ENCODE peak calls at places on chromosomes 3 and 15, in four cellular contexts. I is naive thymus-derived CD4-positive, alpha-beta T cell; B is neural progenitor cell; F is stomach. O is an unnamed sample.

GRCh38 chr15:26771917-26772587 is 814 bp downstream of the GABRB3 start:
- DNase-seq in I (no peak), B (no peak), F (no peak), O (no peak)

GRCh38 chr15:47184405-47185221 is 532.7 kb upstream of the SEMA6D start:
- DNase-seq in I (no peak), B (peak), F (no peak), O (no peak)

GRCh38 chr3:45218578-45219390 is 7.3 kb downstream of the TMEM158 start:
- DNase-seq in I (no peak), B (no peak), F (no peak), O (peak)

GRCh38 chr3:52086939-52087675 is 30.7 kb upstream of the DUSP7 start:
- DNase-seq in I (no peak), B (no peak), F (no peak), O (no peak)

GRCh38 chr3:73101916-73102315 is 40.5 kb downstream of the EBLN2 start:
- DNase-seq in I (no peak), B (no peak), F (no peak), O (no peak)

GRCh38 chr15:70159397-70160009 is 61.8 kb upstream of the TLE3 start:
- DNase-seq in I (no peak), B (no peak), F (peak), O (no peak)

GRCh38 chr3:116441652-116442051 is 3.6 kb downstream of the LSAMP start:
- DNase-seq in I (no peak), B (peak), F (no peak), O (no peak)

GRCh38 chr15:77474987-77475385 is 54.3 kb downstream of the HMG20A start:
- DNase-seq in I (no peak), B (no peak), F (no peak), O (no peak)

GRCh38 chr3:36597422-36597821 is 166.9 kb downstream of the DCLK3 start:
- DNase-seq in I (no peak), B (peak), F (no peak), O (no peak)

GRCh38 chr3:100245146-100245545 is 15.6 kb upstream of the TBC1D23 start:
- DNase-seq in I (no peak), B (no peak), F (no peak), O (no peak)

GRCh38 chr15:45179221-45179985 is 8.4 kb downstream of the SHF start:
- DNase-seq in I (no peak), B (peak), F (peak), O (no peak)

GRCh38 chr3:176939022-176939817 is 258.1 kb downstream of the TBL1XR1 start:
- DNase-seq in I (peak), B (peak), F (peak), O (peak)

GRCh38 chr15:82044373-82045178 is 1.2 kb downstream of the MEX3B start:
- DNase-seq in I (peak), B (peak), F (no peak), O (peak)

GRCh38 chr3:23199649-23200048 is 3.5 kb upstream of the UBE2E2 start:
- DNase-seq in I (no peak), B (peak), F (no peak), O (no peak)

GRCh38 chr3:121411554-121411953 is 134.2 kb downstream of the POLQ start:
- DNase-seq in I (no peak), B (no peak), F (no peak), O (no peak)

GRCh38 chr15:45635191-45635638 is 386 bp downstream of the SQOR start:
- DNase-seq in I (peak), B (peak), F (peak), O (no peak)

GRCh38 chr3:186783731-186784515 is 546 bp downstream of the EIF4A2 start:
- DNase-seq in I (peak), B (peak), F (peak), O (no peak)

GRCh38 chr15:48811325-48811938 is 563 bp upstream of the CEP152 start:
- DNase-seq in I (no peak), B (peak), F (no peak), O (no peak)

DNA sequence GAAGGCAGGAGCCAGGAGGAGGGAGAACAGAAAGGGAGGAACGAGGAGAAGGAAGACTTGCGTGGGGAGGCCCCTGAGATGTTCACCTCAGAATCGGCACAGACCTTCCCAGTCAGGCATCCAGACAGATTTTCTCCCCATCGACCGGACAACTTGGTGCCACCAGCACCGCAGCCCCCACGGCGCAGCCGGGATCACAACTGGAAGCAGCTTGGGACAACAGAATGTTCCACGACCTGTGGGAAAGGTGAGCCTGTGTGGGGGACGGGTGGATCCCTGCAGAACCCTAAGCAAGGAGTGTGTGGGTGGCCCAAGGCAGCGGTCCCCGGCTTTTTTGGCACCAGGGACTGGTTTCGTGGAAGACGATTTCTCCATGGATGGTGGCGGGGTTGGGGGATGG is 72.6 kb upstream of the NR2E3 start:
- DNase-seq in I (no peak), B (no peak), F (no peak), O (no peak)
- H3K4me3 ChIP-seq in I (no peak), B (no peak), F (no peak), O (no peak)

DNA sequence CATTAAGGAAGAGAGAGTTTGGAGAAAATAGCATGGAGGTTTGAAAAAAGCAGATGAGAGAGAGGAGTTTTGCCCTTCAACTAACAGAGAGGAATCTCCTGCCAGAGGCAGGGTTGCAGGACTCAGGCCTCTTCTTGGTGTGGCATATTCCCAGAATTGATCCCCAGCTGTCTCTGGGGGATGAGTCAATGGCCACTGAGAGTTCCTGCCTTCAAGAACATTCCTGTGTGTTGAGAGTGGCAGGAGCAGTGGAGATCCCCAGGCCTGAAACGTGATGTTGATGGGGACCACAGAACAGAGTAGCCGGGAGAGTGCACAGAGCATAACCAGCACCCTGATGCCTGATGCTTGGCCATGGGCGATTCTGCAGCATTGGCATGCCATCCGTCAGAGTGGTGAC is 348.4 kb upstream of the THBS1 start:
- DNase-seq in I (no peak), B (no peak), F (no peak), O (peak)
- H3K4me3 ChIP-seq in I (no peak), B (no peak), F (no peak), O (no peak)

GRCh38 chr3:138329984-138330293 is 288 bp upstream of the NME9 start:
- DNase-seq in I (no peak), B (no peak), F (no peak), O (no peak)
- H3K4me3 ChIP-seq in I (peak), B (peak), F (peak), O (peak)

DNA sequence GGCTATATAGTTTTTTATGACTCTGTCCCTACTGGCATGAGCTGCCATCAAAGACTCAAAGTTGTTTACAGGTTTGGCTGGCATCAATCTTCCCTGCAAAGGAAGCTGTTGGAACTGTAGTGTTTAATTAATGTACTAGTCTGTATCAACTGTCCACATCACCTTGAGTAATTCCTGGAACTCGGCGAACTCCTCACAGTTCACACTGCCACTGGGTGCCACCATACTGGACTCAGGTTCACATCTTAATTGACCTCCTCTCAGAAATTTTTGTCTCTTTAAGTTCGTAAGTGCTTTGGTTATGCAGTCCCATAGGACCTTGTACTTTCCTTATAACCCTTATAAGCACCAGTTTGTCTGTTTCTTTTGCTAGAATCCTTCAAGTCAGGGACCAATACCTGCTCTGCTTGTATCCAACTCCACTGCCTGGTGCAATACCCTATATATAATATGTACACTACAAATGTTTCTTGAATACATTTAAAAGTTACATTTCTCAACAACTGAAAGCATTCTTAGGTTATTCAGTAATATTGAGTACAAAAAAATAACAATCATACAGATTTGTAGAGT is 3.2 kb downstream of the HIGD1A start:
- DNase-seq in I (no peak), B (no peak), F (no peak), O (no peak)
- H3K4me3 ChIP-seq in I (no peak), B (no peak), F (peak), O (no peak)

DNA sequence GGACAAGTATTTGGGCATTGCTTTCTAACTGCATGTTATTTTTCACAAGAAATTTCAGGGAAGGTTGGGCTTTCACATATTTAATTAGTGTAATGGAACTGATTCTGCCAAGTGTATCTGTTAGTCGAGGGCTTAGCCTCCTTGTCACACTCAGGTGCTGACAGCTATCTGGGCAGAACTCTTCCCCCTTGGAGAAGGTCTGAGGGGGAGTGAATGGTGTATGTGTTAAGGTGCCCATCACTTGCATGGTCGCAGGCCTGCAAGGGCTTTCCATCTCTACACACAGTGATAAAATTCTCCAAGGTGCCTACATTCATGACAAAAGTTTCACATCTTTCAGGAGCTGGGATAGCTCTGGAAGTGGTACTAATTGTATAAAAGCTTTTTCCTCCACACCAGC is 97.6 kb upstream of the ICE2 start:
- DNase-seq in I (no peak), B (no peak), F (no peak), O (no peak)
- H3K4me3 ChIP-seq in I (no peak), B (no peak), F (no peak), O (no peak)